ENCODE peak calls at places on chromosomes 2 and 18, in six cellular contexts. L is K562, Q is GM12878, Y is SK-N-SH, D is HepG2, I is H1. J is an unnamed sample.

GRCh38 chr18:26051845-26052244 is 38.6 kb downstream of the SS18 start:
- DNase-seq in L (no peak), Q (no peak), Y (peak), D (no peak), I (no peak), J (no peak)

GRCh38 chr2:86522711-86523110 is 40.5 kb downstream of the CHMP3 start:
- DNase-seq in L (no peak), Q (no peak), Y (no peak), D (no peak), I (no peak), J (no peak)

GRCh38 chr2:233674995-233675394 is 3.3 kb downstream of the UGT1A9 start:
- DNase-seq in L (no peak), Q (no peak), Y (no peak), D (no peak), I (no peak), J (no peak)

GRCh38 chr2:121330921-121331320 is 45.9 kb upstream of the TFCP2L1 start:
- DNase-seq in L (no peak), Q (no peak), Y (peak), D (no peak), I (no peak), J (no peak)

GRCh38 chr2:2158176-2158826 is 172.8 kb downstream of the MYT1L start:
- DNase-seq in L (no peak), Q (no peak), Y (no peak), D (no peak), I (no peak), J (no peak)

GRCh38 chr2:142769761-142770160 is 107.7 kb upstream of the KYNU start:
- DNase-seq in L (no peak), Q (no peak), Y (no peak), D (no peak), I (no peak), J (no peak)

GRCh38 chr2:234673961-234674759 is 177.3 kb upstream of the ARL4C start:
- DNase-seq in L (no peak), Q (no peak), Y (no peak), D (no peak), I (no peak), J (no peak)

GRCh38 chr2:66435549-66435875 is 587 bp downstream of the MEIS1 start:
- DNase-seq in L (peak), Q (no peak), Y (no peak), D (no peak), I (no peak), J (no peak)

GRCh38 chr2:11904029-11904428 is 157.6 kb downstream of the LPIN1 start:
- DNase-seq in L (no peak), Q (no peak), Y (no peak), D (no peak), I (no peak), J (peak)

GRCh38 chr18:79385749-79386341 is 9.9 kb upstream of the NFATC1 start:
- DNase-seq in L (no peak), Q (no peak), Y (peak), D (no peak), I (no peak), J (no peak)

GRCh38 chr2:27071990-27072830 is 756 bp upstream of the OST4 start:
- DNase-seq in L (no peak), Q (no peak), Y (peak), D (no peak), I (peak), J (no peak)

GRCh38 chr2:233453111-233453915 is 99.0 kb downstream of the DGKD start:
- DNase-seq in L (no peak), Q (no peak), Y (no peak), D (no peak), I (no peak), J (no peak)

GRCh38 chr18:7878265-7879173 is 311.4 kb downstream of the PTPRM start:
- DNase-seq in L (no peak), Q (no peak), Y (no peak), D (peak), I (no peak), J (no peak)

GRCh38 chr2:134361648-134362047 is 107.8 kb downstream of the MGAT5 start:
- DNase-seq in L (no peak), Q (no peak), Y (no peak), D (peak), I (no peak), J (no peak)

GRCh38 chr2:75604479-75604878 is 42.1 kb upstream of the MRPL19 start:
- DNase-seq in L (no peak), Q (no peak), Y (no peak), D (no peak), I (no peak), J (no peak)

GRCh38 chr18:63677490-63678225 is 16.0 kb upstream of the SERPINB3 start:
- DNase-seq in L (no peak), Q (no peak), Y (no peak), D (no peak), I (no peak), J (peak)

GRCh38 chr2:9748586-9748985 is 94.7 kb upstream of the TAF1B start:
- DNase-seq in L (no peak), Q (no peak), Y (no peak), D (no peak), I (no peak), J (no peak)

GRCh38 chr2:30949435-30949834 is 142.2 kb upstream of the CAPN13 start:
- DNase-seq in L (no peak), Q (no peak), Y (no peak), D (no peak), I (no peak), J (no peak)

GRCh38 chr2:22403748-22404147 is 981.2 kb upstream of the KLHL29 start:
- DNase-seq in L (no peak), Q (no peak), Y (no peak), D (no peak), I (no peak), J (no peak)

GRCh38 chr2:112805542-112805941 is 21.2 kb upstream of the IL1A start:
- DNase-seq in L (no peak), Q (peak), Y (no peak), D (no peak), I (no peak), J (no peak)

GRCh38 chr2:113126845-113127645 is at the start of gene IL1RN:
- DNase-seq in L (no peak), Q (no peak), Y (no peak), D (peak), I (peak), J (peak)

GRCh38 chr2:126634273-126634861 is 21.6 kb upstream of the GYPC start:
- DNase-seq in L (peak), Q (no peak), Y (no peak), D (no peak), I (peak), J (no peak)

GRCh38 chr2:158598856-158599517 is 142.2 kb downstream of the PKP4 start:
- DNase-seq in L (no peak), Q (no peak), Y (peak), D (no peak), I (no peak), J (no peak)

GRCh38 chr18:54957987-54958386 is 1.3 kb downstream of the CCDC68 start:
- DNase-seq in L (no peak), Q (no peak), Y (no peak), D (no peak), I (no peak), J (no peak)

DNA sequence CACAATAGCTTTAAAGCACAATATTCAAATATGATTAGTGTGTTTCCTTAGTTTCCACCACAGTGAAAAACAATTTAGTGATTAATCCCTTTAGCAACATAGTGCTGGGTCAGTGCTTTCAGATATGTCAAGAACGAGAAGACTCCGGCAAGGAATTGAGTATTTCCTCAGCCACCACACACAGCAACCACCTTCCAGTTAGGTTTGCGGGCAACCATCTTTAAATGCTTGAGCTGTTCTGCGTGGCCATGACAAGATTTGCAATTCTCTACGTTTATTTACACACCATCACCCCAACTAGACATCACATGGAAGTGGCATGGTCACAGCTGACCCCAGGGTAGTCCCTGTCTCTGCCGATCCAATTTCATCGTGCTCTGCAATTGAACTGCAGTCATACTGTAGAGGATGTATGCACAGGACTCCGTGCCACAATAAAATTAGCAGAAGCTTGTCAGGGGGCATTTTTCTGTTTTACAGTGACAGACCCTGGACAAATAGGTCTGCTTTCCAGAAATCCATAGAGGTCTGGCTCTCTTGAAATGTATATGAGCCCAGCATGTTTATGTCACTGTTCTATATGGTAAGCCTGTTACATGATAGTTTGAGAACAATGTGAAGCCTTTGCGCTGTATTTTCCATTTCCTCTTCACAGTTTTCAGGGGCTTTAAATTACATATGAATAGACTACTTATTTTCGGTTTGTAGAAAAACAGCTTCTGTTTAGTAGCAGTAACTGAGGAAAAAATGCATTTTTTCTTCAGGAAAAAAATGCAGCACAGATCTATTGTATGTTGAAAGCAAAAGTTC is 605.2 kb downstream of the NR4A2 start:
- DNase-seq in L (no peak), Q (no peak), Y (no peak), D (no peak), I (no peak), J (no peak)
- H3K4me3 ChIP-seq in L (no peak), Q (no peak), Y (no peak), D (no peak), I (peak), J (no peak)

DNA sequence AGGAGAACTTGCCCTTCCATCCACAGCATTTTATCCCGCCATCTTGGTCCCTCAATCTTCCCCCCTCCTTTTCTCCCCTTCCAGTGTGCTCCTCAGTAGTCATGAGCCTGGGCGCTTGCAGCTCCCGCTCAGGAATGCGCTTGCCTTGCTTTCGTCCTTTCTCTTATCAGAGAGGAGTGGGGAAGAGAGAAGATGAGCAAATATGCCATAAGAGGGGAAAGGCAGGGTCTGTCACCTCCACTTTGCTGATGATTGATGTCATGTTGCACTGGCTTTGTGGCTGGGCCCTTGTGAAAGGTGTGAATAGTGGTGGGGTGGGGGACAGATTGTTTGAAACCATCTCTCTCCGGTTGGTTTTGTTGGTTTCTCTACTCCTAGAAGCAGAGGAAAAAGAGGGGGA is 569.3 kb downstream of the TNS1 start:
- DNase-seq in L (no peak), Q (no peak), Y (no peak), D (no peak), I (no peak), J (no peak)
- H3K27ac ChIP-seq in L (no peak), Q (no peak), Y (no peak), D (no peak), I (no peak), J (no peak)

GRCh38 chr2:189328451-189329249 is 112.6 kb upstream of the WDR75 start:
- DNase-seq in L (no peak), Q (no peak), Y (no peak), D (no peak), I (no peak), J (no peak)

DNA sequence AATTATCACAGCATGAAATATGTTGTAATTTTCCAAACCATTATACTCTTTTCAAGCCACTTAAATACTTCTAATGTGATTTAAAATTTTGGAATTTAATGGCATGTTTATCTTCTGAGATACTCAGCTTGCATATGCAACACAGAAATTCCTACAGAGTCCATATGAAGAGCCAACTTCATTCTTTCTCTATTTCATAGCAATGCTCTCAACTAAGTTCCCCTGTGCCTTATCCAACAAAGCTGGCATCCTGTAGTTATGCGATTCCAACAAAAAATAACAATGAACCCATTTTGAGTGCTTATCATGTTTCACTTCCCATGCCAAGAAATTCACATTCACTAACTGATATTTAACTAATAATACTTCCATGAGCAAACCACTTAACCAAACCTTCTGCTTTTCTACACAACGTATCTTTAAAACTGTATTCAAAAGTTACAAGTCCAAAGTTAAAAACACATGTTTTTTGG is 113.4 kb upstream of the WDR75 start:
- DNase-seq in L (no peak), Q (no peak), Y (no peak), D (no peak), I (no peak), J (no peak)
- TF ChIP-seq GABPA in L (no peak), Q (no peak), Y (no peak), D (no peak), I (no peak), J (no peak)

DNA sequence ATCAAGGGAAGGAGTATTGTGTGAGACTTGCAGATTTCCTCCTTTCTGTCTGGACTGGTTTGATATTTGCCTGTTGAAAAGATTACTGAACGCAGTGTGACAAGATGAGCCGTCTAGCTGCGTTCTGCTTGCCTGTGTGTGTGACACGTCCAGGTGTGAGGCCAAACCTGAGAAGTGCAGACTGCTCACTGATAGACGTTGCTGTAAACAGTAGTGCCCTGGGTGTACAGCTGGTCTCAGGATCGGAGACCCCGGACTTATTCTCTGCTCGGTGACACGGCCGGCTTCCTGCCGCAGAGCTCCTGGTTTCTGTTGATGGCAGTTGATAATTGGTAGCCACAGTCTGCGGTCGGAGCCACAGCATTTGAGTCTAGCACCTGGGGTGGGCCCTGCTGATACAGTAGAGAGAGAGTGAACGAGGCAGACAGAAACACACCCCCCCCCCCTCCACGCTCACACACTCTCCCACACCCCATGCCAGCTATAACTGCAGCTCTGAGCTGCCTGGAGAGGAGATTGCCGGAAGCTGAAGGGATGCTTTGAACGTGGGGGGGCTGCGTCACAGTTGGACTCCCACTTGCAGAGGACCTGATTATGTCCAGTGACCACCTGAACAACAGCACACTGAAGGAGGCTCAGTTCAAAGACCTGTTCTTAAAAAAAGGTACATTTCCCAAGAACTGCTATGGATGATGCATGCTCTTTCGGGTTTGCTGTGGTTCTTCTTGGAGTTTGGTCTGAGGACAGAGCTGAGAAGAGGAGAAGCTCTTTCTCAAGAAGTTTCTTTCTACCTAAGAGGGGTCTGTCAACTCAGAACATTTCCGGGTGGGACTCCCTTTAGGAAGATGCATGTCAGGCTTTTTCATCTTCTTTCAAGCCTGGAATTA is 114.0 kb downstream of the FAM210A start:
- DNase-seq in L (no peak), Q (peak), Y (peak), D (no peak), I (no peak), J (peak)
- H3K4me3 ChIP-seq in L (no peak), Q (peak), Y (no peak), D (no peak), I (peak), J (peak)

DNA sequence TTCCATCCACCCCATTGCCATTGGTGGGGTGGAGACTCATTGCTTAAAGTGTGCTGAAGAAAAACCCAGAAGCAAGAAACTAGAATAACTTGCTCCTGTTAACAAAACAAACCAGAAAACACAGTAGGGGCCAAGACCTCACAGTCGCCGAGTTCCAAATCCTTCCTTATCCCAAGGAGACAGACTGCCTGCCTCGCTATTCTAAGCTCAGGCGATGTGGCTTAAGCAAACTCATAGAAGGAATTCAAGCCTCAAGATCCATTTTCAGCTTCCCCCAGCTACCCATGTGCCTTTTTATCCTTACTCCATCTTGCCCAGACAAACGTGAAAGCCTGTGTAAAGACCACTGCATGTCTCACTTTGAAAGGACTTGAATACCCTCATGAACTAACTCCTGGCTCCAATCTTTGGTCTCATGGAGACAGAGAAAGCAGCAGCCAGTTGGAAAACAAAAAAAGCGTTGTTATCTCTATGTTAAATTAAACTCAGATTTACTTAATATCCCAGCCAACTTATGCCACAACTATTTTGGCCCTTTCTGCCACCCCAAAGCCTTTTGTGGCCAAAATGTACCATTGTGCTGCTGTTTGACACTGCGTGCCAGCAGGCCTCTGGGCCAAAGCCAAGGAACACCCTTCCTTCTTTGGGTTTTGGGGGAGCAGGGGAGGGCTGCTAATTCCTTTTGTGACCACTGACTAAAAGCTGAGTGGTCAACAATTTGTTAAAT is 123.1 kb upstream of the FZD5 start:
- DNase-seq in L (no peak), Q (no peak), Y (no peak), D (no peak), I (no peak), J (no peak)
- H3K27ac ChIP-seq in L (no peak), Q (no peak), Y (no peak), D (no peak), I (no peak), J (no peak)

GRCh38 chr2:149597050-149598013 is 9.8 kb upstream of the MMADHC start:
- DNase-seq in L (peak), Q (peak), Y (peak), D (peak), I (no peak), J (peak)
- TF ChIP-seq GABPA in L (no peak), Q (no peak), Y (no peak), D (no peak), I (no peak), J (no peak)

DNA sequence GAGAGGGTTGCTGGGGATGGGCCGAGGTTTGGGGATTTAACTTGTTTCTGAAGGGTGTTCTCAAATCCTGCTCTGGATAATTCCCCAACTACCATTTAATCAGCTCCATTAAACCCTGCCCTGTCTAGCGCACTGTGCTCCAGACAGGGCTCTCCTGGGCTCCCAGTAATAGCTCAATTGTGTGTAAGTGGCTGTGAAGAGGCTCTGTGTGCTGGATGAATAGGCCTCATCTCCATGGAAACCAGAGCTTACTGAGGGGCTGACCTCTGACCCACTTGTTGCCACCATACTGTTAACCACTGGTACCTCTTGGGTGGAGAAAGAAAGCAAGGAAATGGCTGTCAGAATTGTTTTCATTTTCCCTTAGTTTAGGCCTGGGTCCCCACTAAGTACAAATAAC is 92.9 kb downstream of the TGOLN2 start:
- DNase-seq in L (no peak), Q (no peak), Y (no peak), D (no peak), I (no peak), J (no peak)
- H3K4me3 ChIP-seq in L (no peak), Q (no peak), Y (no peak), D (no peak), I (no peak), J (no peak)

GRCh38 chr2:8135051-8135675 is 546.7 kb upstream of the ID2 start:
- DNase-seq in L (no peak), Q (no peak), Y (no peak), D (no peak), I (no peak), J (peak)

GRCh38 chr2:8134105-8134903 is 547.6 kb upstream of the ID2 start:
- DNase-seq in L (no peak), Q (no peak), Y (no peak), D (peak), I (no peak), J (no peak)

GRCh38 chr2:8132889-8133288 is 549.0 kb upstream of the ID2 start:
- DNase-seq in L (no peak), Q (no peak), Y (no peak), D (no peak), I (no peak), J (no peak)

GRCh38 chr2:8133331-8133730 is 548.5 kb upstream of the ID2 start:
- DNase-seq in L (no peak), Q (no peak), Y (no peak), D (no peak), I (no peak), J (no peak)

DNA sequence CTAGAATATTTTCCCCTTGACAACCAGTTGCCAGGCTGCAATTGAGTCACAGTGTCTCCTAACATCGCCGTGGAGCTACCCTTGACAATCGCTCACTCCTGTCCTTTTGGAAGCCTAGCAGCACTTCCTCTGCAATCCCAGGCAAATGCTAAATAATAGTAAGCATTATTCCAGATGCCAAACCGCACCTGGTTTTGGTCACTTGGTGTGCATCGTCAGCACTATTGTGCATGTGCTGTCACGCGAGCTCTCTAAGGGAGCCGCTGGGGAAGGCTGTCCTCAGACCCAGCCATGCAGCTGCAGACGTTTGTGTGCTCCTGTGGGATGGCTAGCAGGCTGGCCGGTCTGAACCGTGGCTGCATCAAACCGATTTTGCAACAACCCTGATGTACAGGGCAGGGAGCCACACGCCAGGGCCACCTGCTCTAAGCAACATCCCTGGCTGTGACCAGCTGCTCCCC is 549.5 kb upstream of the ID2 start:
- DNase-seq in L (no peak), Q (no peak), Y (no peak), D (no peak), I (no peak), J (no peak)
- H3K27ac ChIP-seq in L (no peak), Q (no peak), Y (no peak), D (peak), I (no peak), J (no peak)

GRCh38 chr2:55148269-55148668 is 83.8 kb downstream of the CLHC1 start:
- DNase-seq in L (no peak), Q (no peak), Y (no peak), D (no peak), I (no peak), J (no peak)
- TF ChIP-seq GABPA in L (no peak), Q (no peak), Y (no peak), D (no peak), I (no peak), J (no peak)